ENCODE peak calls at places on chromosomes 13 and 19, in five cellular contexts. G is OCI-LY7, Y is tibial nerve, I is cardiac muscle cell, R is psoas muscle. F is an unnamed sample. For H3K4me1, the result is how much of the 10 kb centered on the place peaks cover.

GRCh38 chr13:76316998-76317527 is 569.1 kb downstream of the KCTD12 start:
- DNase-seq in G (no peak), Y (no peak), I (no peak), R (no peak), F (no peak)

GRCh38 chr19:55284405-55285058 is 735 bp downstream of the BRSK1 start:
- DNase-seq in G (no peak), Y (no peak), I (no peak), R (no peak), F (peak)

GRCh38 chr19:36257512-36257876 is 42.6 kb downstream of the ZNF146 start:
- DNase-seq in G (no peak), Y (no peak), I (peak), R (peak), F (peak)

GRCh38 chr19:43743059-43743458 is 11.7 kb downstream of the SMG9 start:
- DNase-seq in G (no peak), Y (no peak), I (peak), R (no peak), F (no peak)

GRCh38 chr13:30256713-30257432 is 50.5 kb downstream of the KATNAL1 start:
- DNase-seq in G (peak), Y (no peak), I (peak), R (no peak), F (no peak)

GRCh38 chr13:113415032-113415431 is 38.3 kb downstream of the ADPRHL1 start:
- DNase-seq in G (no peak), Y (no peak), I (no peak), R (no peak), F (peak)

GRCh38 chr19:6811906-6812305 is 39.4 kb downstream of the VAV1 start:
- DNase-seq in G (peak), Y (no peak), I (peak), R (no peak), F (no peak)

GRCh38 chr13:32883501-32883900 is 132.7 kb upstream of the KL start:
- DNase-seq in G (no peak), Y (no peak), I (peak), R (no peak), F (no peak)

GRCh38 chr13:72567566-72567965 is 159.9 kb downstream of the MZT1 start:
- DNase-seq in G (no peak), Y (no peak), I (no peak), R (no peak), F (no peak)

GRCh38 chr13:42405665-42406390 is 133.9 kb downstream of the AKAP11 start:
- DNase-seq in G (no peak), Y (no peak), I (peak), R (no peak), F (no peak)

GRCh38 chr19:48738557-48739399 is 1.6 kb downstream of the RASIP1 start:
- DNase-seq in G (peak), Y (peak), I (peak), R (peak), F (peak)

GRCh38 chr13:41751277-41751676 is 209.6 kb downstream of the VWA8 start:
- DNase-seq in G (no peak), Y (no peak), I (peak), R (no peak), F (peak)

GRCh38 chr13:27920677-27921420 is 1.0 kb downstream of the PDX1 start:
- DNase-seq in G (no peak), Y (no peak), I (peak), R (no peak), F (no peak)

GRCh38 chr19:18603958-18604819 is 2.4 kb downstream of the CRLF1 start:
- DNase-seq in G (no peak), Y (no peak), I (no peak), R (no peak), F (peak)
- H3K4me3 ChIP-seq in G (no peak), Y (no peak), I (no peak), R (no peak), F (no peak)

DNA sequence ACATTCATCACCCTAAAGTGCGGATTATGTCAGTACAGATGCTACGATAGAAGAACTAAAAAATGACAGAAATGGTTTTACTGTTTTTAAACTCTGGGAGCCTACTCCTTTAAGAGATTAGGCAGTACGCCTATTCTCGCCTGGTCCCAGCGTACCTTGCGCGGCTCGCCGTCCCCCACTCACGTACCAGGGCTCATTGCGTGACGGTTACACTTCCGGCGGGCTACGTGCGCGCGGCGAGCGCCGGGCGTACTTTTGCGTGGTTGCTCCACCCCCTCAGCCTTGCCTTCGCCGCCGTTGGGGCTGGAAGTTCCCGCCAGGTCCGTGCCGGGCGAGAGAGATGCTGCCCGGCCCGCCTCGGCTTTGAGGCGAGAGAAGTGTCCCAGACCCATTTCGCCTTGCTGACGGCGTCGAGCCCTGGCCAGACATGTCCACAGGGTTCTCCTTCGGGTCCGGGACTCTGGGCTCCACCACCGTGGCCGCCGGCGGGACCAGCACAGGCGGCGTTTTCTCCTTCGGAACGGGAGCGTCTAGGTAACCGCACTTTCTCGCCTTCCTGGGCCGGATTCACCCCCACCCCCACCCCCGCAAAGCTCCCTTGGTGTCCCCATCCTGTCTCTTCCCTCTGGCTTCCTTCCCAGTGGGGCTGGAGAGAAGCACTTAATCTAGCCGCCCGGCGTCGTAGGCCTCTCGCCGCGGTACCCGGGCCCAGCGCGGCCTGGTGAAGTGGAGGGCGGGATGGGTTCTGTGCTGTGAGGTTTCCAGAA is at the start of gene NUP58:
- DNase-seq in G (peak), Y (peak), I (peak), R (peak), F (peak)
- TF ChIP-seq CTCF in G (no peak), Y (no peak), I (no peak), R (no peak), F (peak)

GRCh38 chr19:54211214-54211613 is 10.6 kb downstream of the RPS9 start:
- DNase-seq in G (no peak), Y (no peak), I (no peak), R (no peak), F (no peak)
- H3K4me1 ChIP-seq in G (under half), Y (under half), I (under half), R (under half), F (under half)

DNA sequence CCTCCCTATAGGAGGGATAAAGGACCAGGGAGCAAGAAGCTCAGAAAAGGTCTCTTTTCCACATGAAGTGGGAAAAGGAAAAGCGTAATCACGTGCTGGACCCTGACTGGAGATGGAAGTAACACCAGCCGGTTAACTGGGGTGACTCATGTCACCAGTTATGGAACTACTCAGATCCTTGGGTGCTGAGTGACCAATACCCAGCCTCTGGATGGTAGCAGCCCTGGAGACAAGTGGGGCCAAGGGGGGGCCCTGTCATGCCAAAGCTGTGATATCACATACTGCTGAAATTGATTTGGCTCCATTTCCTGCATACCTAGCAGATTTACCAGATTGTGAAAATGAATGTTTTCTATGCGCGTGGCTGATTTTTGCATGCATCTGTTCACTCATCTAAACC is 159.0 kb downstream of the ZIC5 start:
- DNase-seq in G (no peak), Y (no peak), I (no peak), R (no peak), F (no peak)
- H3K4me3 ChIP-seq in G (no peak), Y (no peak), I (no peak), R (no peak), F (no peak)

GRCh38 chr13:21676611-21677021 is 5.7 kb downstream of the FGF9 start:
- DNase-seq in G (peak), Y (no peak), I (no peak), R (no peak), F (no peak)
- TF ChIP-seq CTCF in G (peak), Y (no peak), I (no peak), R (no peak), F (peak)

GRCh38 chr13:40656358-40656757 is 10.1 kb downstream of the FOXO1 start:
- DNase-seq in G (no peak), Y (no peak), I (peak), R (no peak), F (no peak)

GRCh38 chr13:40648841-40649240 is 17.6 kb downstream of the FOXO1 start:
- DNase-seq in G (peak), Y (no peak), I (no peak), R (no peak), F (no peak)

GRCh38 chr13:40653558-40654318 is 12.7 kb downstream of the FOXO1 start:
- DNase-seq in G (peak), Y (no peak), I (peak), R (no peak), F (no peak)

GRCh38 chr13:40651866-40652587 is 14.4 kb downstream of the FOXO1 start:
- DNase-seq in G (peak), Y (no peak), I (no peak), R (no peak), F (no peak)

GRCh38 chr13:40652588-40652940 is 13.9 kb downstream of the FOXO1 start:
- DNase-seq in G (peak), Y (no peak), I (no peak), R (no peak), F (no peak)
- H3K4me1 ChIP-seq in G (half or more), Y (half or more), I (under half), R (half or more), F (under half)

GRCh38 chr13:110310541-110311491 is 3.7 kb downstream of the COL4A2 start:
- DNase-seq in G (no peak), Y (no peak), I (no peak), R (no peak), F (no peak)

GRCh38 chr13:110308377-110309158 is 1.5 kb downstream of the COL4A2 start:
- DNase-seq in G (no peak), Y (no peak), I (peak), R (no peak), F (no peak)

GRCh38 chr13:110309159-110309476 is 2.0 kb downstream of the COL4A2 start:
- DNase-seq in G (no peak), Y (no peak), I (no peak), R (no peak), F (no peak)

GRCh38 chr13:110307697-110308376 is 753 bp downstream of the COL4A2 start:
- DNase-seq in G (no peak), Y (no peak), I (peak), R (no peak), F (no peak)

GRCh38 chr13:110309661-110310524 is 2.8 kb downstream of the COL4A2 start:
- DNase-seq in G (no peak), Y (no peak), I (no peak), R (no peak), F (no peak)
- H3K4me3 ChIP-seq in G (no peak), Y (no peak), I (no peak), R (peak), F (peak)

DNA sequence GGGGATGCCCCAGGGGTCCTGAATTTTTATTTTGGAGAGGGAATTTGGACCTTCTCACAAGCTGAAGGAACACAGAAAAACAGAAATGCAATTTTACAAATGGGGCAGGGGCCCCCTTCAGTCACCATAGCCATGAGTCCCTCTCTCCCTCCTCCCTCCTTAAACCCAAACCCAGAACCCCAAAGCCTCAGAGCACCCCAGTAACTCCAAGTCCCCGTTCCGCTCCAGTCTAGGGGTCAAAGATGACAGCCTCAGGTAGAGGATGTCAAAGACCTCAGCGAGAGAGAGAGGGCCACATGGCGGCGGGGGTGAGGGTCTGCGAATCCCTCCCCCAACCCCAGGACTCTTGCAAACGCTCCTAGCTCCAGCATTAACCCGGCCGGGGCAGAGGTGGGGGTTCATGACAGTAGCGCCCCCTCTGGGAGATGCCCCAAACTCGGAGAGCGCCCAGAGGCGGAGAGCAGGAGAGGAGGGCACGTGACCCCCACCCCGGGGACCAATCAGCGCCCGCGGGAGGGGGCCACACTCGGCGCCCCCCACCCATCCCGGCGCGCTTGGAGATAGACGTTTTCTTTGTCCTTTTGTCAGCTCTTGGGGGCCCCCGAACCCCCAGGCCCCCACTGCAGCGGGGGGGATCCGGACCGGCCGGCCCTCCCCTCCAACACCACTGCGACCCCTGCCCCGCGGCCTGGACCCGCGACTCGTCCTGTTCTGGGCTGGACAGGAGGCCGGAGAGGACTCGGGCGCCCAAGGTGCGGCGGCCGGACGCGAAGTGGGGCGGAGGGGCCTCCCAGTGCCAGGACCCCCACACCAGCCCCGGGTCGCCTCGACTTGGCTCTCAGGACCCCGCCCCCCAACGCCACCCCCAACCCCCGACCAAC is 20.8 kb upstream of the SEMA6B start:
- DNase-seq in G (no peak), Y (no peak), I (no peak), R (no peak), F (peak)
- TF ChIP-seq CTCF in G (peak), Y (no peak), I (peak), R (no peak), F (no peak)